ENCODE peak calls at places on chromosomes 5 and 9, in six cellular contexts. One of them, this sample, is unnamed.

GRCh38 chr5:114243281-114243982 is 118.4 kb upstream of the KCNN2 start:
- DNase-seq in fibroblast of the conjunctiva: peak
- DNase-seq in sigmoid colon: no peak
- DNase-seq in amniotic stem cell: peak
- DNase-seq in EL: peak
- DNase-seq in AG04450: peak
- DNase-seq in this sample: no peak

GRCh38 chr9:127517620-127518019 is 66.3 kb downstream of the LRSAM1 start:
- DNase-seq in EL: no peak
- DNase-seq in amniotic stem cell: no peak
- DNase-seq in fibroblast of the conjunctiva: no peak
- DNase-seq in AG04450: no peak
- DNase-seq in sigmoid colon: no peak
- DNase-seq in this sample: no peak

GRCh38 chr5:19488786-19489185 is 499.2 kb downstream of the CDH18 start:
- DNase-seq in AG04450: no peak
- DNase-seq in amniotic stem cell: no peak
- DNase-seq in EL: peak
- DNase-seq in fibroblast of the conjunctiva: no peak
- DNase-seq in sigmoid colon: no peak
- DNase-seq in this sample: no peak

GRCh38 chr5:39906146-39906545 is 481.4 kb upstream of the DAB2 start:
- DNase-seq in sigmoid colon: no peak
- DNase-seq in amniotic stem cell: no peak
- DNase-seq in EL: peak
- DNase-seq in AG04450: no peak
- DNase-seq in fibroblast of the conjunctiva: no peak
- DNase-seq in this sample: no peak

GRCh38 chr5:111271885-111272284 is 47.7 kb downstream of the CAMK4 start:
- DNase-seq in sigmoid colon: no peak
- DNase-seq in EL: no peak
- DNase-seq in amniotic stem cell: no peak
- DNase-seq in fibroblast of the conjunctiva: no peak
- DNase-seq in AG04450: no peak
- DNase-seq in this sample: no peak

GRCh38 chr5:178730940-178731265 is 444 bp upstream of the ZNF354A start:
- DNase-seq in EL: no peak
- DNase-seq in sigmoid colon: no peak
- DNase-seq in amniotic stem cell: no peak
- DNase-seq in AG04450: no peak
- DNase-seq in fibroblast of the conjunctiva: no peak
- DNase-seq in this sample: no peak

GRCh38 chr5:125700380-125700856 is 722.8 kb upstream of the GRAMD2B start:
- DNase-seq in AG04450: no peak
- DNase-seq in sigmoid colon: no peak
- DNase-seq in fibroblast of the conjunctiva: no peak
- DNase-seq in EL: no peak
- DNase-seq in amniotic stem cell: no peak
- DNase-seq in this sample: no peak

GRCh38 chr9:136327313-136327971 is at the start of gene GPSM1:
- DNase-seq in amniotic stem cell: no peak
- DNase-seq in fibroblast of the conjunctiva: no peak
- DNase-seq in sigmoid colon: peak
- DNase-seq in EL: peak
- DNase-seq in AG04450: no peak
- DNase-seq in this sample: peak

GRCh38 chr9:27528278-27528885 is 1.2 kb downstream of the MOB3B start:
- DNase-seq in amniotic stem cell: no peak
- DNase-seq in fibroblast of the conjunctiva: no peak
- DNase-seq in AG04450: no peak
- DNase-seq in sigmoid colon: peak
- DNase-seq in EL: peak
- DNase-seq in this sample: peak

GRCh38 chr5:14834062-14834461 is 37.5 kb downstream of the ANKH start:
- DNase-seq in sigmoid colon: no peak
- DNase-seq in AG04450: no peak
- DNase-seq in amniotic stem cell: no peak
- DNase-seq in fibroblast of the conjunctiva: no peak
- DNase-seq in EL: no peak
- DNase-seq in this sample: no peak

GRCh38 chr9:25537857-25538256 is 140.4 kb downstream of the TUSC1 start:
- DNase-seq in fibroblast of the conjunctiva: no peak
- DNase-seq in EL: no peak
- DNase-seq in amniotic stem cell: no peak
- DNase-seq in AG04450: no peak
- DNase-seq in sigmoid colon: no peak
- DNase-seq in this sample: no peak